ENCODE peak calls at places on chromosomes 11 and 22, in six cellular contexts. C, S, Z, L, K and A are unnamed samples.

GRCh38 chr22:36304429-36304828 is 51.5 kb downstream of the APOL1 start:
- DNase-seq in C (no peak), S (no peak), Z (no peak), L (peak; percentile 7), K (no peak), A (no peak)

GRCh38 chr11:131495417-131495816 is 125.0 kb downstream of the NTM start:
- DNase-seq in C (no peak), S (no peak), Z (no peak), L (no peak), K (no peak), A (no peak)

GRCh38 chr11:119316017-119316728 is 757 bp downstream of the MCAM start:
- DNase-seq in C (no peak), S (peak; percentile 31), Z (peak; percentile 29), L (peak; percentile 67), K (no peak), A (no peak)

GRCh38 chr22:24697671-24698082 is 76.8 kb downstream of the PIWIL3 start:
- DNase-seq in C (no peak), S (no peak), Z (no peak), L (no peak), K (no peak), A (no peak)

GRCh38 chr11:95067042-95067827 is 516 bp downstream of the SRSF8 start:
- DNase-seq in C (peak; percentile 84), S (peak; percentile 77), Z (peak; percentile 82), L (peak; percentile 87), K (no peak), A (peak; percentile 73)

GRCh38 chr11:70713436-70713835 is 315.1 kb downstream of the CTTN start:
- DNase-seq in C (no peak), S (no peak), Z (no peak), L (no peak), K (no peak), A (no peak)

GRCh38 chr22:27474711-27475547 is 326.6 kb downstream of the MN1 start:
- DNase-seq in C (no peak), S (peak; percentile 92), Z (peak; percentile 83), L (peak; percentile 97), K (peak; percentile 79), A (no peak)

GRCh38 chr11:82494988-82495432 is 238.7 kb downstream of the FAM181B start:
- DNase-seq in C (no peak), S (no peak), Z (no peak), L (peak; percentile 46), K (no peak), A (peak; percentile 2)

GRCh38 chr11:111723595-111723994 is 42.6 kb downstream of the PPP2R1B start:
- DNase-seq in C (no peak), S (no peak), Z (no peak), L (no peak), K (no peak), A (no peak)

GRCh38 chr11:128928400-128928799 is 14.3 kb downstream of the TP53AIP1 start:
- DNase-seq in C (no peak), S (no peak), Z (no peak), L (no peak), K (no peak), A (no peak)

GRCh38 chr11:113991170-113991569 is 16.3 kb downstream of the HTR3A start:
- DNase-seq in C (no peak), S (peak; percentile 39), Z (peak; percentile 6), L (peak; percentile 46), K (no peak), A (peak; percentile 65)

GRCh38 chr22:45925811-45926351 is 51.1 kb downstream of the WNT7B start:
- DNase-seq in C (no peak), S (no peak), Z (no peak), L (peak; percentile 21), K (no peak), A (no peak)

GRCh38 chr22:46432164-46433068 is 96.9 kb downstream of the TRMU start:
- DNase-seq in C (peak; percentile 69), S (no peak), Z (no peak), L (no peak), K (no peak), A (no peak)

GRCh38 chr11:57798905-57799559 is 37.4 kb downstream of the CTNND1 start:
- DNase-seq in C (no peak), S (peak; percentile 23), Z (peak; percentile 87), L (peak; percentile 97), K (no peak), A (no peak)

GRCh38 chr11:98300777-98301176 is 720.0 kb upstream of the CNTN5 start:
- DNase-seq in C (no peak), S (no peak), Z (no peak), L (peak; percentile 32), K (no peak), A (no peak)

GRCh38 chr11:72646472-72646871 is 27.8 kb downstream of the PDE2A start:
- DNase-seq in C (no peak), S (no peak), Z (no peak), L (no peak), K (no peak), A (no peak)
- TF ChIP-seq CTCF in C (no peak), S (no peak), Z (no peak), L (no peak), K (no peak), A (no peak)

GRCh38 chr11:125114518-125114917 is 3.1 kb upstream of the TMEM218 start:
- DNase-seq in C (no peak), S (no peak), Z (no peak), L (no peak), K (no peak), A (no peak)
- TF ChIP-seq CTCF in C (no peak), S (peak; percentile 24), Z (no peak), L (peak; percentile 39), K (peak; percentile 5), A (peak; percentile 18)

GRCh38 chr11:67439321-67440228 is 2.1 kb upstream of the PTPRCAP start:
- DNase-seq in C (peak; percentile 60), S (peak; percentile 10), Z (peak; percentile 45), L (peak; percentile 36), K (no peak), A (no peak)
- TF ChIP-seq CTCF in C (no peak), S (peak; percentile 25), Z (no peak), L (peak; percentile 64), K (peak; percentile 18), A (no peak)

DNA sequence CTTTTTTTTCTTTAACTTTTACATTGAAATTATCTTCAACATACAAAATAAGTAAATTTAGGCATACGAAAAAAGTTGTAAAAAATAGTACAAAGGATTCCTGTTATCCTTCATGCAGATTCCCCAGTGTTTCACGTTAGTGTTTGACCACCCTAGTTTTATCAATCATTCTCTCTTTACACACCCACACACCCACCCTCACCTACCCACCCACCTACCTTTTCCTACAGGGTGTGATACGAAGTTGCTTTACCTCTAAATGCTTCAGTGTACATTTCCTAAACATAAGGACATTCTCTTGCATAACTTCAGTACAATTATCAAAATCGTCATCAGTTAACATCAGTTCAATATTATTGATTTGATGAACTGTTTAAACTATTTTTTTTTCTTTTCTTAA is 37.0 kb downstream of the HIPK3 start:
- DNase-seq in C (no peak), S (no peak), Z (no peak), L (no peak), K (no peak), A (no peak)
- TF ChIP-seq CTCF in C (no peak), S (no peak), Z (no peak), L (no peak), K (no peak), A (no peak)